ENCODE peak calls at places on chromosomes 16 and 17, in five cellular contexts. Q is mammary epithelial cell; W is left ventricle myocardium inferior; D is H54; U is stimulated activated naive CD8-positive, alpha-beta T cell treated with anti-CD3 and anti-CD28 coated beads, Interleukin-15, amount 100 ng/mL, for 72 hours. A is an unnamed sample.

GRCh38 chr16:30570621-30571443 is 682 bp downstream of the ZNF688 start:
- DNase-seq in W (no peak), D (no peak), Q (peak), U (no peak), A (no peak)

GRCh38 chr16:87368029-87368765 is 15.4 kb downstream of the FBXO31 start:
- DNase-seq in W (no peak), U (no peak), Q (no peak), D (no peak), A (peak)

GRCh38 chr17:19443148-19443547 is 32.1 kb downstream of the RNF112 start:
- DNase-seq in D (no peak), U (no peak), W (no peak), Q (no peak), A (no peak)

GRCh38 chr16:52671560-52671959 is 124.6 kb upstream of the TOX3 start:
- DNase-seq in Q (no peak), W (no peak), U (no peak), D (no peak), A (no peak)

GRCh38 chr16:83806036-83806435 is 1.7 kb upstream of the HSBP1 start:
- DNase-seq in Q (no peak), W (no peak), U (no peak), D (no peak), A (no peak)

GRCh38 chr17:45170280-45170975 is 8.8 kb downstream of the HEXIM2 start:
- DNase-seq in W (no peak), D (no peak), U (no peak), Q (no peak), A (no peak)

GRCh38 chr17:17926840-17927449 is 45.3 kb downstream of the TOM1L2 start:
- DNase-seq in W (no peak), D (no peak), Q (no peak), U (no peak), A (no peak)

GRCh38 chr16:69937465-69937951 is 13.6 kb upstream of the CLEC18A start:
- DNase-seq in U (no peak), Q (no peak), W (no peak), D (no peak), A (no peak)

GRCh38 chr17:76440722-76441362 is 12.1 kb downstream of the UBE2O start:
- DNase-seq in U (no peak), W (no peak), Q (no peak), D (no peak), A (no peak)

A was measured in heart left ventricle.